ENCODE peak calls at places on chromosome 20, in eight cellular contexts. D is ascending aorta, P is endothelial cell of umbilical vein, B is aorta, R is adipocyte, Z is heart right ventricle, T is tibial artery, W is adrenal gland. G is an unnamed sample.

GRCh38 chr20:57763235-57763595 is 53.4 kb upstream of the PMEPA1 start:
- DNase-seq in P (no peak), R (no peak), D (no peak), T (no peak), Z (no peak), W (no peak), B (no peak), G (no peak)

GRCh38 chr20:40651121-40651520 is 37.9 kb downstream of the MAFB start:
- DNase-seq in D (no peak), R (peak; percentile 33), W (no peak), P (peak; percentile 32), T (no peak), B (no peak), Z (no peak), G (no peak)

GRCh38 chr20:12019677-12020076 is 102.0 kb downstream of the BTBD3 start:
- DNase-seq in Z (no peak), T (no peak), P (peak; percentile 39), R (no peak), W (no peak), D (no peak), B (no peak), G (no peak)

GRCh38 chr20:43525016-43525415 is 17.5 kb downstream of the L3MBTL1 start:
- DNase-seq in B (no peak), P (no peak), W (no peak), D (no peak), T (no peak), Z (no peak), R (no peak), G (no peak)

GRCh38 chr20:44295995-44296394 is 15.0 kb downstream of the FITM2 start:
- DNase-seq in B (no peak), D (no peak), P (no peak), W (no peak), T (no peak), R (no peak), Z (peak; percentile 46), G (peak; percentile 77)

GRCh38 chr20:44074252-44075151 is 112.5 kb downstream of the JPH2 start:
- DNase-seq in R (peak; percentile 46), B (peak; percentile 71), P (peak; percentile 42), W (peak; percentile 29), Z (peak; percentile 68), T (peak; percentile 3), D (peak; percentile 63), G (no peak)

GRCh38 chr20:44031822-44032582 is 117.3 kb downstream of the TOX2 start:
- DNase-seq in B (no peak), R (no peak), Z (no peak), W (no peak), D (peak; percentile 18), T (no peak), P (no peak), G (no peak)

GRCh38 chr20:1005452-1006027 is 3.4 kb upstream of the RSPO4 start:
- DNase-seq in Z (no peak), P (peak; percentile 21), D (peak; percentile 18), B (no peak), T (no peak), R (no peak), W (no peak), G (no peak)

GRCh38 chr20:11376998-11377397 is 540.7 kb upstream of the BTBD3 start:
- DNase-seq in Z (no peak), T (no peak), D (no peak), R (no peak), B (no peak), P (no peak), W (no peak), G (no peak)

GRCh38 chr20:38760978-38761377 is 12.7 kb downstream of the ACTR5 start:
- DNase-seq in R (no peak), Z (no peak), P (no peak), D (no peak), W (no peak), T (no peak), B (no peak), G (no peak)
- H3K36me3 ChIP-seq in R (peaks cover 74% of the 10 kb centered on the region), Z (peaks cover 15% of the 10 kb centered on the region), P (peaks cover 6% of the 10 kb centered on the region), D (peaks cover 25% of the 10 kb centered on the region), W (no peaks in the 10 kb centered on the region), T (peaks cover 45% of the 10 kb centered on the region), B (peaks cover 8% of the 10 kb centered on the region), G (peaks cover 100% of the 10 kb centered on the region)

GRCh38 chr20:47356526-47357295 is at the start of gene ZMYND8:
- DNase-seq in Z (peak; percentile 86), R (peak; percentile 86), P (peak; percentile 98), T (peak; percentile 84), W (peak; percentile 86), B (peak; percentile 91), D (peak; percentile 96), G (peak; percentile 87)
- H3K4me1 ChIP-seq in Z (peaks cover 95% of the 10 kb centered on the region), R (peaks cover 99% of the 10 kb centered on the region), P (peaks cover 94% of the 10 kb centered on the region), T (peaks cover 23% of the 10 kb centered on the region), W (peaks cover 96% of the 10 kb centered on the region), B (peaks cover 9% of the 10 kb centered on the region), D (peaks cover 92% of the 10 kb centered on the region), G (peaks cover 100% of the 10 kb centered on the region)

DNA sequence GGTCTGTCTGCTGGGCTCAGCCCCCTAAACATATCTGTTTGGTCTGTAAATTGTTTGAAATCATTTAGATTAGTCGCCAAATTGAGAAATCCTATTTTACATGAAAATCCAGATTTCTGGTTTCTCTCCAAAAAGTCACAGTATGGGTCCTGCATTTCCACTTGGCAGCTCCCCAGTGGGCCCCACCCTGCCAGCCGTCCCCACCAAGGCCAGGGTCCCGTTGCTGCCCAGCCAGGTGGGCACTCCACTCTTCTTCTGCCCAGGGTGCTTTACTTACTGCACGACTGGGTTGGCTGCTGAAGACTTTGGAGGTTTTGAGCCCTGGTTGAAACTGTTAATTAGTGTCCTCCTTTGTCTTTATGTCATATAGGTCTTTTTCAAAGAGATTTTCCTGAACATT is 50.4 kb downstream of the ARFGEF2 start:
- DNase-seq in T (no peak), W (no peak), Z (no peak), P (no peak), R (no peak), B (no peak), D (no peak), G (no peak)
- H3K36me3 ChIP-seq in T (peaks cover 61% of the 10 kb centered on the region), W (no peaks in the 10 kb centered on the region), Z (peaks cover 42% of the 10 kb centered on the region), P (peaks cover 11% of the 10 kb centered on the region), R (peaks cover 79% of the 10 kb centered on the region), B (peaks cover 6% of the 10 kb centered on the region), D (peaks cover 33% of the 10 kb centered on the region), G (peaks cover 100% of the 10 kb centered on the region)

GRCh38 chr20:48733296-48733790 is 94.5 kb downstream of the PREX1 start:
- DNase-seq in T (no peak), Z (no peak), W (no peak), B (no peak), P (no peak), R (peak; percentile 9), D (no peak), G (no peak)
- H3K4me1 ChIP-seq in T (no peaks in the 10 kb centered on the region), Z (peaks cover 14% of the 10 kb centered on the region), W (no peaks in the 10 kb centered on the region), B (no peaks in the 10 kb centered on the region), P (peaks cover 11% of the 10 kb centered on the region), R (no peaks in the 10 kb centered on the region), D (peaks cover 34% of the 10 kb centered on the region), G (peaks cover 60% of the 10 kb centered on the region)

GRCh38 chr20:62892348-62893304 is 31.0 kb upstream of the TCFL5 start:
- DNase-seq in B (no peak), W (no peak), P (no peak), Z (no peak), T (no peak), D (no peak), R (no peak), G (peak; percentile 13)

GRCh38 chr20:62895539-62895938 is 30.8 kb downstream of the DIDO1 start:
- DNase-seq in D (no peak), R (no peak), B (no peak), W (no peak), T (no peak), Z (no peak), P (no peak), G (peak; percentile 27)

GRCh38 chr20:62891111-62891510 is 29.5 kb upstream of the TCFL5 start:
- DNase-seq in B (no peak), Z (no peak), P (no peak), R (no peak), D (no peak), W (no peak), T (no peak), G (peak; percentile 38)

GRCh38 chr20:62894261-62894660 is 32.0 kb downstream of the DIDO1 start:
- DNase-seq in B (no peak), D (no peak), R (no peak), Z (no peak), P (no peak), T (no peak), W (no peak), G (peak; percentile 17)

DNA sequence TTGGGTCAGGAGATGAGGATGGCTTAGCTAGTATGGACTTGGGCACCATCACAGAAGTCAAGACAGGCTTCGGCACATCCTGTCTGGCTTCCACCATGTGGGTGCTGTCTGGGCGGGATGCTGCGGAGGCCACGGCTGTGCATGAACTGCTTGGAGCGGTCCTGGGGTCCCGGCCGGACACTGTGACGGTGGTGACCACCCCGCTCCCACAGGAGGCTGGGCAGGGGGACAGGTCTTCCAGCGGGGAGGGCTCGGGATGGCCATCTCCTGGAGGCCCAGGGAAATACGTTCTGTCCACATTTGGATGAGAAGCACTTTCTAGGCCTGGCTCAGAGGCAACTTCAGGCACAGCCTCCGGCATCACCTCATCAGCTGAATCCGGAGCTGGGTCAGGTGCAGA is 32.1 kb upstream of the TCFL5 start:
- DNase-seq in Z (no peak), D (no peak), R (no peak), B (no peak), P (no peak), T (no peak), W (no peak), G (peak; percentile 41)
- H3K36me3 ChIP-seq in Z (peaks cover 64% of the 10 kb centered on the region), D (peaks cover 71% of the 10 kb centered on the region), R (peaks cover 84% of the 10 kb centered on the region), B (no peaks in the 10 kb centered on the region), P (peaks cover 46% of the 10 kb centered on the region), T (peaks cover 76% of the 10 kb centered on the region), W (no peaks in the 10 kb centered on the region), G (peaks cover 83% of the 10 kb centered on the region)

G was measured in lower lobe of right lung.